ENCODE peak calls at places on chromosomes 13 and 19, in nine cellular contexts. G is psoas muscle; E is HCEC 1CT; L is AG04449; I is dorsolateral prefrontal cortex; M is stimulated activated CD4-positive, alpha-beta T cell treated with anti-CD3 and anti-CD28 coated beads, Interleukin-2, amount 100 ng/mL, for 4 hours; V is NCI-H510A treated with DMSO at 0.1 percent for 48 hours; D is fibroblast of lung; Z is heart left ventricle. T is an unnamed sample.

GRCh38 chr13:113811081-113811928 is 52.3 kb downstream of the TMEM255B start:
- DNase-seq in G (no peak), E (no peak), L (no peak), I (no peak), M (no peak), V (no peak), D (no peak), Z (no peak), T (no peak)

GRCh38 chr13:20388184-20388583 is 137.5 kb downstream of the CRYL1 start:
- DNase-seq in G (no peak), E (no peak), L (no peak), I (no peak), M (no peak), V (no peak), D (no peak), Z (no peak), T (no peak)

GRCh38 chr19:32864318-32865007 is 5.1 kb downstream of the SLC7A9 start:
- DNase-seq in G (peak), E (no peak), L (no peak), I (no peak), M (no peak), V (no peak), D (no peak), Z (no peak), T (no peak)

GRCh38 chr13:40651866-40652587 is 14.4 kb downstream of the FOXO1 start:
- DNase-seq in G (no peak), E (no peak), L (no peak), I (no peak), M (no peak), V (no peak), D (no peak), Z (no peak), T (no peak)

GRCh38 chr19:29293292-29293691 is 80.3 kb upstream of the UQCRFS1 start:
- DNase-seq in G (no peak), E (no peak), L (no peak), I (no peak), M (no peak), V (no peak), D (no peak), Z (no peak), T (no peak)

GRCh38 chr19:17775991-17776803 is 18.7 kb upstream of the B3GNT3 start:
- DNase-seq in G (no peak), E (peak), L (no peak), I (no peak), M (no peak), V (no peak), D (no peak), Z (no peak), T (no peak)

GRCh38 chr13:19862511-19863313 is 737 bp downstream of the ZMYM5 start:
- DNase-seq in G (peak), E (peak), L (no peak), I (peak), M (peak), V (no peak), D (peak), Z (peak), T (peak)

GRCh38 chr13:114047358-114047881 is 73.5 kb upstream of the C13orf46 start:
- DNase-seq in G (no peak), E (no peak), L (no peak), I (no peak), M (no peak), V (peak), D (peak), Z (no peak), T (no peak)

GRCh38 chr13:21326155-21327030 is 132.7 kb downstream of the ZDHHC20 start:
- DNase-seq in G (no peak), E (peak), L (no peak), I (peak), M (no peak), V (no peak), D (peak), Z (peak), T (no peak)

GRCh38 chr19:47309608-47310007 is at the start of gene C5AR1:
- DNase-seq in G (no peak), E (no peak), L (no peak), I (no peak), M (no peak), V (no peak), D (no peak), Z (peak), T (no peak)

GRCh38 chr13:109481046-109481445 is 305.3 kb downstream of the IRS2 start:
- DNase-seq in G (no peak), E (no peak), L (no peak), I (no peak), M (no peak), V (no peak), D (peak), Z (no peak), T (no peak)

GRCh38 chr13:54394908-54395307 is 1366.3 kb downstream of the OLFM4 start:
- DNase-seq in G (no peak), E (no peak), L (no peak), I (no peak), M (no peak), V (no peak), D (no peak), Z (no peak), T (no peak)

GRCh38 chr13:79941752-79942151 is 399.2 kb downstream of the SPRY2 start:
- DNase-seq in G (no peak), E (no peak), L (no peak), I (no peak), M (no peak), V (no peak), D (no peak), Z (no peak), T (no peak)

GRCh38 chr19:2982983-2983350 is 5.6 kb downstream of the TLE6 start:
- DNase-seq in G (peak), E (peak), L (peak), I (peak), M (no peak), V (peak), D (peak), Z (peak), T (peak)

GRCh38 chr19:41997121-41997850 is 3.3 kb upstream of the ATP1A3 start:
- DNase-seq in G (no peak), E (peak), L (no peak), I (peak), M (no peak), V (no peak), D (peak), Z (peak), T (peak)

GRCh38 chr13:51825165-51825592 is 19.8 kb downstream of the TMEM272 start:
- DNase-seq in G (no peak), E (no peak), L (no peak), I (no peak), M (no peak), V (no peak), D (peak), Z (no peak), T (no peak)

GRCh38 chr13:42600943-42601342 is 27.0 kb downstream of the TNFSF11 start:
- DNase-seq in G (no peak), E (no peak), L (no peak), I (no peak), M (no peak), V (no peak), D (peak), Z (no peak), T (no peak)

GRCh38 chr19:10828981-10829821 is 6.8 kb downstream of the TMED1 start:
- DNase-seq in G (no peak), E (no peak), L (no peak), I (no peak), M (no peak), V (no peak), D (no peak), Z (no peak), T (no peak)

GRCh38 chr13:97219226-97219625 is 2.9 kb upstream of the MBNL2 start:
- DNase-seq in G (no peak), E (no peak), L (no peak), I (no peak), M (no peak), V (no peak), D (no peak), Z (no peak), T (no peak)

GRCh38 chr19:35248310-35249145 is at the start of gene LSR:
- DNase-seq in G (no peak), E (no peak), L (no peak), I (no peak), M (peak), V (peak), D (no peak), Z (no peak), T (peak)

GRCh38 chr19:32336259-32337111 is 8.9 kb upstream of the ZNF507 start:
- DNase-seq in G (no peak), E (peak), L (peak), I (no peak), M (no peak), V (no peak), D (no peak), Z (peak), T (no peak)

GRCh38 chr13:19618925-19619324 is 14.5 kb upstream of the MPHOSPH8 start:
- DNase-seq in G (no peak), E (peak), L (no peak), I (no peak), M (no peak), V (no peak), D (peak), Z (no peak), T (no peak)

GRCh38 chr13:27053902-27054595 is 117.6 kb downstream of the USP12 start:
- DNase-seq in G (no peak), E (peak), L (peak), I (no peak), M (no peak), V (no peak), D (peak), Z (no peak), T (no peak)

GRCh38 chr13:46321494-46322225 is 65.4 kb downstream of the RUBCNL start:
- DNase-seq in G (peak), E (peak), L (no peak), I (peak), M (peak), V (no peak), D (peak), Z (peak), T (peak)

GRCh38 chr19:51219307-51219706 is 5.6 kb upstream of the CD33 start:
- DNase-seq in G (no peak), E (no peak), L (no peak), I (no peak), M (no peak), V (no peak), D (no peak), Z (no peak), T (no peak)

GRCh38 chr13:23979361-23980159 is 82.3 kb upstream of the C1QTNF9B start:
- DNase-seq in G (peak), E (peak), L (no peak), I (peak), M (no peak), V (no peak), D (peak), Z (peak), T (peak)

GRCh38 chr13:26991508-26992181 is 180.0 kb downstream of the USP12 start:
- DNase-seq in G (no peak), E (no peak), L (no peak), I (peak), M (no peak), V (no peak), D (no peak), Z (no peak), T (peak)

GRCh38 chr19:15506074-15506565 is 2.2 kb upstream of the CYP4F22 start:
- DNase-seq in G (no peak), E (no peak), L (no peak), I (no peak), M (no peak), V (no peak), D (no peak), Z (no peak), T (no peak)

GRCh38 chr13:22506286-22506685 is 674.5 kb upstream of the SGCG start:
- DNase-seq in G (no peak), E (no peak), L (no peak), I (no peak), M (no peak), V (no peak), D (no peak), Z (no peak), T (no peak)

GRCh38 chr19:8366121-8366581 is 2.2 kb downstream of the ANGPTL4 start:
- DNase-seq in G (peak), E (no peak), L (no peak), I (no peak), M (no peak), V (no peak), D (no peak), Z (no peak), T (no peak)

GRCh38 chr13:112725346-112726017 is 35.6 kb downstream of the ATP11A start:
- DNase-seq in G (peak), E (no peak), L (no peak), I (no peak), M (no peak), V (peak), D (peak), Z (no peak), T (peak)

GRCh38 chr19:33199441-33200265 is 5.5 kb downstream of the LRP3 start:
- DNase-seq in G (no peak), E (no peak), L (no peak), I (no peak), M (no peak), V (no peak), D (peak), Z (peak), T (no peak)

GRCh38 chr13:18964942-18965341 is 216.7 kb downstream of the TUBA3C start:
- DNase-seq in G (no peak), E (no peak), L (no peak), I (no peak), M (no peak), V (no peak), D (no peak), Z (no peak), T (no peak)

GRCh38 chr19:49712397-49712859 is 21.5 kb downstream of the CPT1C start:
- DNase-seq in G (peak), E (peak), L (no peak), I (peak), M (no peak), V (no peak), D (peak), Z (peak), T (peak)

GRCh38 chr19:48123907-48124675 is 13.5 kb upstream of the PLA2G4C start:
- DNase-seq in G (no peak), E (no peak), L (no peak), I (no peak), M (no peak), V (no peak), D (peak), Z (no peak), T (no peak)

GRCh38 chr19:49590971-49591730 is at the start of gene PRR12:
- DNase-seq in G (peak), E (peak), L (no peak), I (peak), M (peak), V (peak), D (peak), Z (peak), T (peak)

GRCh38 chr13:50588736-50589135 is 254.8 kb downstream of the DLEU7 start:
- DNase-seq in G (no peak), E (no peak), L (no peak), I (no peak), M (no peak), V (no peak), D (peak), Z (no peak), T (no peak)

T was measured in T47D.